ENCODE peak calls at places on chromosomes 5 and 9, in ten cellular contexts. Y is stimulated activated naive CD8-positive, alpha-beta T cell treated with anti-CD3 and anti-CD28 coated beads, Interleukin-15, Interleukin-2, amounts not matched to agents 100 U/mL and 50 U/mL, for 24 hours; W is HEK293T; R is neuronal stem cell; L is substantia nigra; Z is tibial artery; N is GM12878; K is amniotic stem cell; E is CD4-positive, alpha-beta T cell; T is myocyte. C is an unnamed sample.

GRCh38 chr5:107404595-107405366 is 266.0 kb downstream of the EFNA5 start:
- DNase-seq in Z (no peak), R (no peak), K (no peak), Y (no peak), E (no peak), W (no peak), N (no peak), L (no peak), T (peak), C (no peak)

GRCh38 chr9:128078504-128079434 is 10.7 kb downstream of the SLC25A25 start:
- DNase-seq in W (no peak), T (no peak), E (no peak), Y (no peak), L (no peak), N (no peak), Z (no peak), R (no peak), K (no peak), C (peak)

GRCh38 chr9:132249123-132249522 is 87.3 kb downstream of the NTNG2 start:
- DNase-seq in Y (no peak), Z (no peak), K (no peak), R (no peak), N (no peak), L (no peak), E (no peak), W (no peak), T (no peak), C (no peak)

GRCh38 chr5:84384604-84385575 is at the start of gene EDIL3:
- DNase-seq in L (peak), K (no peak), E (no peak), Z (peak), R (peak), N (no peak), T (peak), Y (no peak), W (no peak), C (peak)

GRCh38 chr9:72363226-72363625 is 1.8 kb downstream of the ZFAND5 start:
- DNase-seq in Z (no peak), L (no peak), T (peak), E (no peak), N (no peak), R (no peak), K (no peak), Y (no peak), W (no peak), C (no peak)

GRCh38 chr5:128035689-128036088 is 47.9 kb upstream of the SLC12A2 start:
- DNase-seq in R (no peak), Z (no peak), T (peak), N (no peak), Y (no peak), W (peak), K (no peak), L (no peak), E (no peak), C (no peak)

GRCh38 chr9:100590481-100590880 is 12.6 kb downstream of the CAVIN4 start:
- DNase-seq in Y (no peak), K (peak), T (no peak), N (no peak), E (no peak), R (no peak), W (no peak), Z (no peak), L (no peak), C (peak)

GRCh38 chr5:178442361-178443256 is 147.6 kb downstream of the COL23A1 start:
- DNase-seq in Z (no peak), T (no peak), L (no peak), E (no peak), W (no peak), K (no peak), R (no peak), Y (no peak), N (no peak), C (no peak)

GRCh38 chr9:98146101-98146991 is 27.3 kb upstream of the TRIM14 start:
- DNase-seq in E (no peak), K (no peak), R (no peak), Z (peak), W (no peak), L (no peak), Y (no peak), T (no peak), N (peak), C (no peak)

GRCh38 chr9:95813923-95814322 is 61.6 kb upstream of the ERCC6L2 start:
- DNase-seq in K (no peak), Y (no peak), W (no peak), N (no peak), Z (no peak), E (no peak), T (no peak), R (no peak), L (no peak), C (no peak)

GRCh38 chr5:134005415-134006118 is 792 bp upstream of the VDAC1 start:
- DNase-seq in Y (peak), L (no peak), N (no peak), K (no peak), Z (peak), W (no peak), R (no peak), T (peak), E (no peak), C (no peak)

GRCh38 chr9:110440796-110441195 is 103.1 kb upstream of the TXNDC8 start:
- DNase-seq in L (no peak), R (no peak), E (no peak), Z (no peak), W (no peak), Y (no peak), T (no peak), N (no peak), K (no peak), C (no peak)

GRCh38 chr9:88396836-88397577 is 8.8 kb downstream of the SPIN1 start:
- DNase-seq in K (no peak), N (no peak), W (no peak), L (no peak), Y (no peak), R (no peak), T (no peak), E (no peak), Z (no peak), C (no peak)

GRCh38 chr5:9932770-9933169 is 302.6 kb upstream of the TAS2R1 start:
- DNase-seq in W (no peak), E (no peak), R (no peak), T (peak), K (no peak), N (no peak), Z (no peak), L (no peak), Y (no peak), C (no peak)

GRCh38 chr5:115961413-115962238 is 649 bp upstream of the LVRN start:
- DNase-seq in K (peak), W (no peak), R (no peak), T (peak), Z (peak), Y (no peak), L (no peak), E (no peak), N (no peak), C (no peak)

GRCh38 chr5:57277085-57277484 is 103.2 kb downstream of the GPBP1 start:
- DNase-seq in R (no peak), K (no peak), W (no peak), E (no peak), N (no peak), Z (no peak), L (no peak), T (peak), Y (no peak), C (peak)

GRCh38 chr5:127417534-127417933 is 99.9 kb upstream of the PRRC1 start:
- DNase-seq in T (peak), K (no peak), L (no peak), Z (no peak), N (no peak), R (no peak), Y (no peak), W (no peak), E (no peak), C (no peak)

GRCh38 chr5:31844615-31845345 is 205.8 kb downstream of the PDZD2 start:
- DNase-seq in Z (no peak), N (no peak), T (no peak), R (no peak), E (no peak), K (no peak), W (no peak), Y (no peak), L (no peak), C (no peak)

GRCh38 chr5:150522504-150523464 is 14.9 kb downstream of the NDST1 start:
- DNase-seq in K (no peak), W (no peak), N (no peak), Y (no peak), R (no peak), L (no peak), Z (no peak), T (no peak), E (no peak), C (no peak)

GRCh38 chr5:77080905-77081304 is 6.2 kb downstream of the ZBED3 start:
- DNase-seq in T (no peak), E (no peak), Y (no peak), L (no peak), W (no peak), R (no peak), N (no peak), Z (no peak), K (no peak), C (no peak)

GRCh38 chr9:80012557-80013330 is 441.0 kb downstream of the TLE4 start:
- DNase-seq in T (peak), N (no peak), E (no peak), Z (no peak), W (no peak), K (no peak), R (no peak), L (no peak), Y (no peak), C (no peak)